ENCODE peak calls at places on chromosome 14, in ten cellular contexts. H is AG09319, O is heart left ventricle, B is mucosa of descending colon, K is AG04450, T is spleen, J is gastrocnemius medialis, G is A549, Z is body of pancreas, A is mammary epithelial cell. L is an unnamed sample.

GRCh38 chr14:64475585-64476273 is 10.4 kb downstream of the AKAP5 start:
- DNase-seq in H (no peak), O (no peak), B (peak), K (no peak), T (no peak), J (no peak), G (no peak), Z (no peak), A (no peak), L (no peak)

GRCh38 chr14:75615200-75615599 is 36.8 kb downstream of the FLVCR2 start:
- DNase-seq in H (no peak), O (peak), B (no peak), K (no peak), T (peak), J (no peak), G (no peak), Z (no peak), A (no peak), L (no peak)

GRCh38 chr14:29166507-29166906 is 399.9 kb downstream of the FOXG1 start:
- DNase-seq in H (no peak), O (no peak), B (no peak), K (no peak), T (no peak), J (no peak), G (no peak), Z (no peak), A (no peak), L (no peak)

GRCh38 chr14:21541413-21542074 is 15.4 kb upstream of the SALL2 start:
- DNase-seq in H (no peak), O (no peak), B (no peak), K (no peak), T (no peak), J (no peak), G (no peak), Z (no peak), A (no peak), L (no peak)

GRCh38 chr14:72594099-72594901 is 299.6 kb downstream of the DPF3 start:
- DNase-seq in H (no peak), O (no peak), B (peak), K (no peak), T (no peak), J (no peak), G (no peak), Z (no peak), A (no peak), L (no peak)

GRCh38 chr14:91744068-91744480 is 12.2 kb upstream of the CATSPERB start:
- DNase-seq in H (no peak), O (no peak), B (peak), K (no peak), T (no peak), J (no peak), G (peak), Z (peak), A (no peak), L (no peak)

GRCh38 chr14:92677087-92677668 is 71.2 kb downstream of the LGMN start:
- DNase-seq in H (no peak), O (no peak), B (no peak), K (no peak), T (peak), J (no peak), G (no peak), Z (no peak), A (no peak), L (no peak)

GRCh38 chr14:76426161-76426696 is 50.3 kb downstream of the ESRRB start:
- DNase-seq in H (no peak), O (no peak), B (no peak), K (no peak), T (no peak), J (no peak), G (no peak), Z (no peak), A (no peak), L (no peak)

GRCh38 chr14:88023658-88024187 is 18.8 kb downstream of the GPR65 start:
- DNase-seq in H (no peak), O (no peak), B (no peak), K (no peak), T (no peak), J (no peak), G (no peak), Z (no peak), A (no peak), L (no peak)

GRCh38 chr14:91396959-91397815 is 20.4 kb downstream of the CCDC88C start:
- DNase-seq in H (no peak), O (no peak), B (peak), K (no peak), T (peak), J (no peak), G (no peak), Z (peak), A (no peak), L (no peak)

GRCh38 chr14:98580131-98580678 is 691.8 kb downstream of the BCL11B start:
- DNase-seq in H (no peak), O (no peak), B (peak), K (no peak), T (no peak), J (no peak), G (no peak), Z (no peak), A (peak), L (no peak)

GRCh38 chr14:102220031-102220430 is 80.3 kb downstream of the WDR20 start:
- DNase-seq in H (no peak), O (no peak), B (no peak), K (no peak), T (peak), J (no peak), G (no peak), Z (no peak), A (no peak), L (no peak)

GRCh38 chr14:50955373-50956043 is 11.2 kb upstream of the PYGL start:
- DNase-seq in H (peak), O (no peak), B (peak), K (peak), T (peak), J (peak), G (peak), Z (no peak), A (peak), L (peak)
- TF ChIP-seq CTCF in H (peak), O (peak), B (peak), K (peak), T (peak), J (no peak), G (peak), Z (no peak), A (peak), L (peak)

DNA sequence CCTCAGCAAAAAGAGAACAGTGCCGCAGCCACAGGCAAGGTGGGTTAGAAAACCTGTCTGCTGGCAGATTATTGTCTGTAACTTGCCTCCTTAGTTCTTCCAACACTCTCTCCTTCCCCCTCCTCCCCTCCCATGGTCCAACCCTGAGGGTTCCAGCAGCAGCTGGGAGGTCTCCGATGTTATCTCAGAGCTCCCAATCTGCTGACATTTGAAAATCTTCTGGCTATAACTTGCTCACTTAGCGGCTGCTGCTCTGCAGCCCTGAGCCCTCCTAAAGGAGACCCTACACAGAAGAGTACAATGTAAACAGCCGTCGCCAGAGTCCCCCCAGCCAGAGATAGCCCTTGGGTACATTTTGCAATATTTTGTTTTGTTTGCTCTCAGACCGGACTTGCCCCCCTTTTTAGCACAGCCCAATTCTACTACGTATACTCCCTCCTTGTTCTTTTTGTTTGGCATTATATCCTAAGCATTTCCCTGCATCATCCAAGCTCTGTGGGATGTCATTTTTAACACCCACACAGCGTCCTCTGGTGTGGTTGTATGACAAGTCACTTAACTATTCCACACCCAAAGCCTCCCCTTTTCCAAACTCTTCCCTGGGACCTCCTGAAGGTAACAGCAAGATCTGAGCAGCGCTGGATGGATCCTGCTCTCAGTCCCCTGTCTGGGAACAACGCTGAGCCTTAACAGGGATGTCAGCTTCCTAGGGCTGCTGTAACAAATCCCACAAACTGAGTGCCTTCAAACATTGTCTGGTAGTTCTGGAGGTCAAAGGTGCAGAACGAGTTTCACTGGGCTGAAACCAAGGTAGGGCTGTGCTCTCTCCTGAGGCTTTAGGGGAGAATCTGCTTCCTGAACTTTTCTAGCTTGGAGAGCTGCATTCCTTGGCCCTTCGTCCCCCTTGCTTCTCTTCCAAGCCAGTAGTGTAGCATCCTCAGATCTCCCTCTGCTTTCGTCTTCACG is 25.4 kb upstream of the TCL1B start:
- DNase-seq in H (no peak), O (no peak), B (no peak), K (no peak), T (no peak), J (no peak), G (no peak), Z (no peak), A (no peak), L (no peak)
- TF ChIP-seq CTCF in H (no peak), O (no peak), B (no peak), K (no peak), T (no peak), J (no peak), G (no peak), Z (no peak), A (no peak), L (no peak)

GRCh38 chr14:24189460-24189859 is 844 bp upstream of the IPO4 start:
- DNase-seq in H (no peak), O (no peak), B (no peak), K (no peak), T (no peak), J (no peak), G (no peak), Z (no peak), A (no peak), L (no peak)
- TF ChIP-seq CTCF in H (no peak), O (no peak), B (no peak), K (no peak), T (no peak), J (no peak), G (no peak), Z (no peak), A (no peak), L (no peak)

GRCh38 chr14:44912041-44912869 is 49.5 kb downstream of the KLHL28 start:
- DNase-seq in H (no peak), O (no peak), B (no peak), K (no peak), T (peak), J (no peak), G (no peak), Z (peak), A (no peak), L (peak)

GRCh38 chr14:44910826-44911225 is 50.9 kb downstream of the KLHL28 start:
- DNase-seq in H (no peak), O (no peak), B (no peak), K (no peak), T (no peak), J (no peak), G (no peak), Z (no peak), A (no peak), L (no peak)

GRCh38 chr14:44914849-44915248 is 46.9 kb downstream of the KLHL28 start:
- DNase-seq in H (no peak), O (peak), B (no peak), K (no peak), T (no peak), J (no peak), G (peak), Z (no peak), A (no peak), L (no peak)
- TF ChIP-seq CTCF in H (no peak), O (no peak), B (no peak), K (no peak), T (no peak), J (no peak), G (no peak), Z (no peak), A (no peak), L (no peak)